ENCODE peak calls at places on chromosomes 13 and 19, in five cellular contexts. H is HCT116, U is Peyer's patch, G is body of pancreas, J is heart right ventricle. W is an unnamed sample. For H3K4me1, the result is how much of the 10 kb centered on the place peaks cover.

GRCh38 chr19:32809254-32809653 is 60.3 kb downstream of the SLC7A9 start:
- DNase-seq in J (no peak), U (no peak), H (no peak), G (no peak), W (no peak)

GRCh38 chr13:34416833-34417425 is 525.1 kb upstream of the NBEA start:
- DNase-seq in U (no peak), J (peak), G (no peak), H (no peak), W (no peak)

GRCh38 chr19:52638601-52639000 is 446 bp upstream of the ZNF83 start:
- DNase-seq in U (no peak), H (no peak), G (peak), J (peak), W (no peak)

GRCh38 chr13:59677430-59677829 is 486.3 kb downstream of the DIAPH3 start:
- DNase-seq in U (no peak), H (no peak), J (no peak), G (no peak), W (no peak)

GRCh38 chr13:79359064-79359463 is 47.0 kb downstream of the RBM26 start:
- DNase-seq in G (no peak), J (no peak), U (no peak), H (no peak), W (no peak)

GRCh38 chr13:44125943-44126469 is 246.3 kb downstream of the LACC1 start:
- DNase-seq in J (no peak), G (no peak), H (no peak), U (no peak), W (no peak)

GRCh38 chr13:113625965-113626661 is 31.9 kb downstream of the ATP4B start:
- DNase-seq in H (no peak), J (no peak), G (no peak), U (peak), W (peak)

GRCh38 chr19:19155495-19156219 is 14.4 kb downstream of the MEF2B start:
- DNase-seq in J (no peak), G (no peak), U (no peak), H (no peak), W (no peak)

GRCh38 chr19:13877303-13877702 is 369 bp downstream of the NANOS3 start:
- DNase-seq in U (no peak), J (no peak), H (no peak), G (no peak), W (no peak)

GRCh38 chr13:113669231-113669870 is 2.3 kb downstream of the GRK1 start:
- DNase-seq in J (no peak), H (no peak), G (no peak), U (peak), W (no peak)

GRCh38 chr19:55340144-55340783 is 588 bp downstream of the KMT5C start:
- DNase-seq in G (peak), J (no peak), H (no peak), U (peak), W (peak)

GRCh38 chr13:53069800-53070199 is 41.2 kb downstream of the OLFM4 start:
- DNase-seq in G (no peak), J (no peak), U (no peak), H (no peak), W (no peak)

GRCh38 chr13:26475176-26476110 is 82.0 kb upstream of the WASF3 start:
- DNase-seq in U (peak), J (no peak), G (no peak), H (no peak), W (no peak)

GRCh38 chr13:113115363-113116205 is 7.0 kb upstream of the F10 start:
- DNase-seq in H (no peak), G (no peak), U (no peak), J (no peak), W (peak)

GRCh38 chr19:47646924-47647323 is 38.0 kb downstream of the BICRA start:
- DNase-seq in J (no peak), U (no peak), G (no peak), H (no peak), W (no peak)

GRCh38 chr19:53881482-53882390 is at the start of gene PRKCG:
- DNase-seq in J (no peak), U (peak), G (peak), H (no peak), W (no peak)

GRCh38 chr19:5339470-5339949 is 1.1 kb downstream of the PTPRS start:
- DNase-seq in U (no peak), G (no peak), H (no peak), J (no peak), W (no peak)

GRCh38 chr19:4399871-4400768 is at the start of gene SH3GL1:
- DNase-seq in H (peak), J (peak), U (peak), G (peak), W (peak)

GRCh38 chr19:49816616-49817015 is 1.5 kb upstream of the MED25 start:
- DNase-seq in U (no peak), J (no peak), H (no peak), G (peak), W (no peak)

GRCh38 chr13:44470623-44471562 is 97.3 kb downstream of the SERP2 start:
- DNase-seq in J (no peak), G (no peak), H (peak), U (no peak), W (peak)

GRCh38 chr19:3431760-3432397 is 48.4 kb downstream of the SMIM24 start:
- DNase-seq in J (no peak), U (no peak), H (no peak), G (no peak), W (no peak)

GRCh38 chr13:77776704-77777103 is 79.2 kb downstream of the SLAIN1 start:
- DNase-seq in H (no peak), J (no peak), U (no peak), G (no peak), W (no peak)

GRCh38 chr13:33235564-33235963 is 50.0 kb downstream of the STARD13 start:
- DNase-seq in U (no peak), J (no peak), H (no peak), G (no peak), W (no peak)
- H3K27ac ChIP-seq in U (peak), J (peak), H (no peak), G (no peak), W (peak)

DNA sequence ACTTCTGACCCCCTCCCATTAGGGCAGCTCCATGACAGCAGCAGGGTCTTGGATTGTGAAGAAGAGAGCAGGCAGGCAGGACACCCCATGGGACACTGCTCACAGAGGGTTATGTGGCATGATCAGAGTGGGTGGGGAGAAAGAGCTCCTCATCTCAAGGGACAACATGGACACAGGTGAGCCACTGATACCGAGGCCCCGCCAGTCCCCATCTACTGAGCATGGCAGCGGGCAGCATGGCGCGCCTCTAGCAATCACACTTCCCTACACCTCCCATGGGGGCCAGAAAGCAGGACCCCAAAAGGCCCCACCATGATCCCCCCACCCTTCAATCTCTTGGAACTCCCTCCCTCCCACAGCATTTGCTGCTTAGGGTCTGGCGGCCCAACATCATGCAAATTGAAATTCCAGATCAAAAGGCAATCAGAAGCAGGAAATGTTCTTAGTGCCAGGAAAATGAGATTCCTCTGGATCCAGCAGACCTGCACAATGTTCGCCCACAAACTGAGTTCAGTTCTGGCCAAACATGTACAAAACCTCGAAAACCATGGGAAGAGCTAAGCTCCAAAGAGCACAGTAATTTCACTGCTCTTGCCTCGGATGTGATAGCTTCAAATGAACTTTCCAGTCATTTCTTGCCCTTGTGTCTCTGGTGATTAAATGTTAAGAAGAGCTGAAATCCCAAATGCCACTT is 14.8 kb downstream of the DOCK9 start:
- DNase-seq in U (no peak), J (no peak), H (no peak), G (no peak), W (no peak)
- H3K4me1 ChIP-seq in U (under half), J (half or more), H (under half), G (under half), W (under half)

DNA sequence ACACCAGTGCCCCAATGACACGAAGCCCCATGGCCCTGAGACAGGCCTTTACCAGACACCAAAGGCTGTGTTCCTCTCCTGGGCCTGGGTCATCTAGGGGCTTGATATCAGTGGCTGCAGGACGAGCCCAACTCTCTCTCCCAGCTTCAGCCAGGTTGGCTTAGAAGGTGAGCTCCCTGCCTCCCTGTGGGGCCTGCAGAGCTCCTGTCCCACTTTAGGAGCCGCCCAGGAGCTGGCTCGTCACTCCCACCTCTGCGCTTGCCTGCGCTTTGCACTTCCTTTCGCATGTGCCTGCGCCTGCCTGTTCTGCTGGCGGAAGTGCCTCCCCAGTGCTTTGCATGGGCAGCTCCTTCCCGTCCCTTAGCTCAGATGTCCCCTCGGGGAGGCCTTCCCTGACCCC is 4.9 kb downstream of the CALM3 start:
- DNase-seq in U (no peak), G (no peak), J (no peak), H (no peak), W (peak)
- H3K27ac ChIP-seq in U (no peak), G (no peak), J (peak), H (peak), W (no peak)

GRCh38 chr19:1253514-1254080 is 5.2 kb downstream of the MIDN start:
- DNase-seq in J (no peak), H (no peak), U (no peak), G (no peak), W (peak)
- H3K4me1 ChIP-seq in J (half or more), H (under half), U (half or more), G (half or more), W (half or more)

GRCh38 chr19:29832801-29833200 is 21.0 kb downstream of the CCNE1 start:
- DNase-seq in J (no peak), H (no peak), U (no peak), G (no peak), W (no peak)
- H3K27ac ChIP-seq in J (no peak), H (no peak), U (no peak), G (no peak), W (no peak)

GRCh38 chr13:110915057-110915873 is at the start of gene ANKRD10:
- DNase-seq in G (peak), J (peak), H (peak), U (peak), W (peak)

GRCh38 chr13:110913322-110913721 is 1.5 kb downstream of the ANKRD10 start:
- DNase-seq in G (peak), U (no peak), H (no peak), J (no peak), W (peak)

GRCh38 chr13:110914293-110915056 is 394 bp downstream of the ANKRD10 start:
- DNase-seq in U (peak), G (peak), H (no peak), J (peak), W (peak)

GRCh38 chr13:110912651-110913051 is 2.2 kb downstream of the ANKRD10 start:
- DNase-seq in J (no peak), U (no peak), H (no peak), G (peak), W (no peak)

DNA sequence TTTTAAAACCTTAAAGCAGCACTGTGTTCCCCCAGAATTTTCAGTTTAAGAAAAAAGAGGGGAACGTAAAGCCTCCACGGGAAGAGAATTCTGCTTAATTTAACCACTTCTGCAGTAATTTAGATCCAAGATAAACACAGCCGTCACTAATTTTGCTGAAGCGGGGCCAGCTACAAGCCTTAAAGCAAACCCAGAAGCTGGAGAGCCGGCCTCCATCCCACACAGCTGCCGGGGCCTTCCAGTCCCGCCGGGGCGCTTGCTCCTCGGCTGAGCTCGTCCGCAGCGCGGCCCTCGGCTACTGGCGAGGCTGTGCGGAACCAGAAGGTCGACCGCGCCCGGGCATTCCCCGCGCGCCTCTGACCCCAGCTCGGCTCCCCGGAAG is 967 bp downstream of the ANKRD10 start:
- DNase-seq in G (no peak), U (no peak), J (no peak), H (no peak), W (no peak)
- H3K4me1 ChIP-seq in G (half or more), U (under half), J (half or more), H (under half), W (half or more)

W was measured in SJSA1.